ENCODE peak calls at places on chromosome 2, in five cellular contexts. One of them, this sample, is unnamed.

GRCh38 chr2:127039387-127040031 is 67.4 kb downstream of the BIN1 start:
- DNase-seq in H1: no peak
- DNase-seq in A549: no peak
- DNase-seq in HepG2: no peak
- DNase-seq in K562: no peak
- DNase-seq in this sample: peak

GRCh38 chr2:241850544-241851324 is 8.0 kb downstream of the PDCD1 start:
- DNase-seq in HepG2: no peak
- DNase-seq in K562: no peak
- DNase-seq in H1: peak
- DNase-seq in A549: no peak
- DNase-seq in this sample: no peak

GRCh38 chr2:223087466-223087865 is 35.5 kb downstream of the KCNE4 start:
- DNase-seq in K562: no peak
- DNase-seq in HepG2: no peak
- DNase-seq in H1: no peak
- DNase-seq in A549: no peak
- DNase-seq in this sample: no peak

GRCh38 chr2:101152195-101153076 is 1.3 kb upstream of the TBC1D8 start:
- DNase-seq in HepG2: peak
- DNase-seq in A549: peak
- DNase-seq in K562: peak
- DNase-seq in H1: peak
- DNase-seq in this sample: peak

GRCh38 chr2:144227427-144227826 is 292.5 kb downstream of the ZEB2 start:
- DNase-seq in HepG2: no peak
- DNase-seq in A549: no peak
- DNase-seq in K562: no peak
- DNase-seq in H1: no peak
- DNase-seq in this sample: no peak

GRCh38 chr2:54858021-54858681 is 134.7 kb downstream of the EML6 start:
- DNase-seq in HepG2: peak
- DNase-seq in A549: no peak
- DNase-seq in K562: no peak
- DNase-seq in H1: no peak
- DNase-seq in this sample: no peak

GRCh38 chr2:102001767-102002142 is 10.0 kb downstream of the IL1R2 start:
- DNase-seq in H1: no peak
- DNase-seq in A549: no peak
- DNase-seq in K562: no peak
- DNase-seq in HepG2: no peak
- DNase-seq in this sample: no peak

GRCh38 chr2:107569496-107569895 is 257.2 kb upstream of the RGPD4 start:
- DNase-seq in HepG2: no peak
- DNase-seq in H1: no peak
- DNase-seq in K562: no peak
- DNase-seq in A549: no peak
- DNase-seq in this sample: no peak

GRCh38 chr2:11515441-11516071 is 18.3 kb upstream of the GREB1 start:
- DNase-seq in HepG2: no peak
- DNase-seq in A549: no peak
- DNase-seq in K562: no peak
- DNase-seq in H1: no peak
- DNase-seq in this sample: no peak

GRCh38 chr2:33077841-33078240 is 131.1 kb downstream of the LTBP1 start:
- DNase-seq in HepG2: no peak
- DNase-seq in K562: no peak
- DNase-seq in A549: no peak
- DNase-seq in H1: no peak
- DNase-seq in this sample: no peak

GRCh38 chr2:234998404-234999211 is 46.8 kb downstream of the SH3BP4 start:
- DNase-seq in A549: no peak
- DNase-seq in H1: no peak
- DNase-seq in HepG2: peak
- DNase-seq in K562: no peak
- DNase-seq in this sample: no peak

GRCh38 chr2:105417789-105418475 is 19.1 kb upstream of the FHL2 start:
- DNase-seq in A549: no peak
- DNase-seq in K562: peak
- DNase-seq in H1: no peak
- DNase-seq in HepG2: no peak
- DNase-seq in this sample: no peak

GRCh38 chr2:100260712-100261620 is 61.3 kb downstream of the LONRF2 start:
- DNase-seq in H1: peak
- DNase-seq in HepG2: peak
- DNase-seq in K562: peak
- DNase-seq in A549: peak
- DNase-seq in this sample: no peak

GRCh38 chr2:235988271-235989015 is 179.7 kb downstream of the GBX2 start:
- DNase-seq in A549: no peak
- DNase-seq in H1: no peak
- DNase-seq in HepG2: no peak
- DNase-seq in K562: no peak
- DNase-seq in this sample: no peak

GRCh38 chr2:43293744-43294695 is 67.6 kb upstream of the ZFP36L2 start:
- DNase-seq in A549: peak
- DNase-seq in K562: peak
- DNase-seq in HepG2: peak
- DNase-seq in H1: no peak
- DNase-seq in this sample: peak

GRCh38 chr2:240467149-240467642 is 31.7 kb downstream of the GPC1 start:
- DNase-seq in HepG2: no peak
- DNase-seq in H1: no peak
- DNase-seq in K562: no peak
- DNase-seq in A549: no peak
- DNase-seq in this sample: no peak

GRCh38 chr2:240927390-240927781 is 21.2 kb downstream of the CROCC2 start:
- DNase-seq in H1: no peak
- DNase-seq in K562: no peak
- DNase-seq in HepG2: no peak
- DNase-seq in A549: no peak
- DNase-seq in this sample: no peak

GRCh38 chr2:8023241-8023640 is 658.6 kb upstream of the ID2 start:
- DNase-seq in K562: no peak
- DNase-seq in HepG2: no peak
- DNase-seq in A549: no peak
- DNase-seq in H1: no peak
- DNase-seq in this sample: no peak

GRCh38 chr2:11610624-11611242 is 59.3 kb downstream of the NTSR2 start:
- DNase-seq in A549: no peak
- DNase-seq in H1: no peak
- DNase-seq in K562: no peak
- DNase-seq in HepG2: no peak
- DNase-seq in this sample: no peak

GRCh38 chr2:215216806-215217205 is 78.4 kb upstream of the ABCA12 start:
- DNase-seq in K562: no peak
- DNase-seq in H1: no peak
- DNase-seq in A549: no peak
- DNase-seq in HepG2: no peak
- DNase-seq in this sample: no peak

GRCh38 chr2:74778381-74779371 is 55.3 kb upstream of the HK2 start:
- DNase-seq in K562: no peak
- DNase-seq in H1: peak
- DNase-seq in HepG2: peak
- DNase-seq in A549: no peak
- DNase-seq in this sample: no peak

GRCh38 chr2:222364280-222364895 is 60.0 kb upstream of the SGPP2 start:
- DNase-seq in H1: no peak
- DNase-seq in K562: no peak
- DNase-seq in A549: no peak
- DNase-seq in HepG2: no peak
- DNase-seq in this sample: no peak

GRCh38 chr2:8534386-8534728 is 147.5 kb upstream of the ID2 start:
- DNase-seq in H1: no peak
- DNase-seq in HepG2: no peak
- DNase-seq in K562: no peak
- DNase-seq in A549: no peak
- DNase-seq in this sample: no peak

GRCh38 chr2:193581807-193582206 is 1387.1 kb upstream of the TMEFF2 start:
- DNase-seq in A549: no peak
- DNase-seq in K562: no peak
- DNase-seq in HepG2: no peak
- DNase-seq in H1: no peak
- DNase-seq in this sample: no peak

GRCh38 chr2:96156011-96156820 is 11.0 kb upstream of the DUSP2 start:
- DNase-seq in K562: no peak
- DNase-seq in A549: no peak
- DNase-seq in HepG2: no peak
- DNase-seq in H1: no peak
- DNase-seq in this sample: no peak

DNA sequence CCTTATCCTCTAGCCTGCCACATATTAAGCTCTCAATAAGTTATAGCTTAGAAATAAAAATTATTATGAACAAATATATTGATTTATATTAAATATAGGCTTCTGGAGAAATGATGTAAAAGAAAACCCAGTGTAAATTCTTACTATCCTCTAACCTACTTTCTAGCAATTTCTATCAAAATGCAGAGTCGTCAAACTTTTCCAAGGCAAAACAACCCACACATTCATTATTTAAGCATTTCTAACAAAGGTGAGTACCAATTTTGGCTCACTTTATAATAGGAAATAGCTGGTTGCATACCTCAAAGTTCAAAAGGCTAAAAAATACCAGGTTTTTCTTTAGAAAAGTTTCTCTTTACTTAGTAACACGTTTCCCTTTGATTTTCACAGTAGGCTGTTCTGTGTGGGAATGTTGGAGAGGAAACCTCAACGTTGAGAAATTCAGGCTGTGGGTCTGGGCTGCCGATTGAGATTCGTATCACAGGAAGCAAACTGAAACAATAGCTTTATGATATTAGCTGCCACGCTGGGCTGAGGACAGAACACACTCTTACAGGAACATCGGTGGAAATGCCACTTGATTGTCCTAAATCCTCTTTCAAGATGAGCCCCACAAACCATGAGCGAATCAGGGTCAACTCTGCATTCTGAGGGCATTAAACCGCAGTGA is 53.0 kb downstream of the EPAS1 start:
- DNase-seq in K562: no peak
- DNase-seq in A549: no peak
- DNase-seq in HepG2: no peak
- DNase-seq in H1: no peak
- DNase-seq in this sample: no peak
- TF ChIP-seq HDAC2 in K562: no peak
- TF ChIP-seq HDAC2 in A549: no peak
- TF ChIP-seq HDAC2 in HepG2: no peak
- TF ChIP-seq HDAC2 in H1: no peak
- TF ChIP-seq HDAC2 in this sample: no peak

DNA sequence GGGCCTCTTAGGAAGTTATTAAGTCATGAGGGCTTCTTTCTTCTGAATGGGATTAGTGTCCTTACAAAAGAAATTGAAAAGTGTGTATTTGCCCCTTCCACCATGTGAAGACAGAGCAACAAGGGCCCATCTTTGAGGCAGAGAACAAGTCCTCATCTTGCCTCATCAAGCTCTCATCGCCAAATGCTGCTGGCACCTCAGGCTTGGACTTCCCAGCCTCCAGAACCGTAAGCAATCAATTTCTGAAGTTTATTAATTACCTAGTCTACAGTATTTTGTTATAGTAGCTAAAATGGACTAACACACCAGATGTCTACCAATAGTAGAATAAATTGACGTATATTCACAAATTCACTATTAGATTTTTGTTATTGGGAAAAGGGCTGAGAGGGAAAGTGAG is 74.6 kb downstream of the CCDC148 start:
- DNase-seq in H1: no peak
- DNase-seq in K562: no peak
- DNase-seq in HepG2: no peak
- DNase-seq in A549: no peak
- DNase-seq in this sample: no peak
- TF ChIP-seq HDAC2 in H1: no peak
- TF ChIP-seq HDAC2 in K562: no peak
- TF ChIP-seq HDAC2 in HepG2: no peak
- TF ChIP-seq HDAC2 in A549: no peak
- TF ChIP-seq HDAC2 in this sample: no peak

GRCh38 chr2:120785228-120785966 is 49.7 kb downstream of the GLI2 start:
- DNase-seq in H1: peak
- DNase-seq in K562: no peak
- DNase-seq in HepG2: no peak
- DNase-seq in A549: no peak
- DNase-seq in this sample: no peak
- TF ChIP-seq HDAC2 in H1: no peak
- TF ChIP-seq HDAC2 in K562: no peak
- TF ChIP-seq HDAC2 in HepG2: no peak
- TF ChIP-seq HDAC2 in A549: no peak
- TF ChIP-seq HDAC2 in this sample: no peak

DNA sequence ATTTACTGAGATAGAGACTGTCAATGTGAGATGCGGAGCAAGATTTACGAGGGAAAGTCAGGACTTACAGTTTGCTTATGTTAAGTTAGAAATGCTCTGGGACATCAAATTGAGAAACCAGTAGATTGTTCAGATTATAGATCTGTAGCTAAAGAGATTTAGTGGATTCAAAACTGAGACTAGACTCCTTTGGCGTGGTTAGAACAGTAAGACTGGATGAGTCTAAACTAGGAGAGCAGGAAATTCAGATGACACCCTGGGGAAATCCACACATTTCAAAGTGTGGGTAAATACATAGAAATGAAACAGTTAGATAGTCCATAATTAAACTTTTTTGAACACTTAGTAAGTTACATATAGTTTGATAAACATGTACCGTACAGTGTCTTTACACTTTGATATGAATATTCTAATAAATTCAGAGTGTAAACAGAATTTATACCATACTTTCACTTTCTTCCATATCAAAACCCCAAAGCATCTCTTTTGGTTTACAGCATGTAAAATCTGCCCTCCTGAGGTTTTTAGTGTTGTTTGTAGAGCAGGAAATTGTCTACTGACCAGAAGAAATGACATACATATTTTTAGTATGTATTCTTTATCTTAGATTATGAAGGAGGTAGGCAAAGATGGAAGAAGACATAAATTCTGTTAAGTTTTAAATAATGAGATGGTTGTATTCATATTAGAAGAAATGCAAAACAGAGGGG is 231.5 kb downstream of the NYAP2 start:
- DNase-seq in K562: no peak
- DNase-seq in A549: no peak
- DNase-seq in H1: no peak
- DNase-seq in HepG2: no peak
- DNase-seq in this sample: no peak
- TF ChIP-seq HDAC2 in K562: no peak
- TF ChIP-seq HDAC2 in A549: no peak
- TF ChIP-seq HDAC2 in H1: no peak
- TF ChIP-seq HDAC2 in HepG2: no peak
- TF ChIP-seq HDAC2 in this sample: no peak